ENCODE peak calls at places on chromosome 20, in seven cellular contexts. Z is thoracic aorta, S is brain microvascular endothelial cell, F is astrocyte, H is BJ, R is PC-9, C is Karpas-422. W is an unnamed sample. For H3K27me3 and H3K36me3, the result is how much of the 10 kb centered on the place peaks cover.

GRCh38 chr20:58005581-58006345 is 222.7 kb downstream of the ANKRD60 start:
- DNase-seq in F (no peak), H (no peak), C (no peak), Z (no peak), S (no peak), R (no peak), W (no peak)

GRCh38 chr20:40582531-40582930 is 106.5 kb downstream of the MAFB start:
- DNase-seq in R (no peak), C (no peak), H (no peak), S (no peak), F (no peak), Z (no peak), W (no peak)

GRCh38 chr20:39109933-39110818 is 148.0 kb downstream of the DHX35 start:
- DNase-seq in Z (no peak), S (no peak), H (no peak), R (no peak), F (no peak), C (no peak), W (peak)

GRCh38 chr20:44646023-44646640 is 5.4 kb downstream of the ADA start:
- DNase-seq in R (no peak), C (peak), H (no peak), F (peak), S (peak), Z (no peak), W (peak)

GRCh38 chr20:58117944-58118343 is 110.5 kb downstream of the ANKRD60 start:
- DNase-seq in R (peak), S (peak), Z (no peak), F (peak), H (no peak), C (no peak), W (no peak)

GRCh38 chr20:19510626-19511025 is 247.4 kb upstream of the RIN2 start:
- DNase-seq in F (no peak), C (no peak), H (no peak), S (no peak), Z (no peak), R (no peak), W (no peak)

GRCh38 chr20:52172392-52173047 is 19.1 kb downstream of the ZFP64 start:
- DNase-seq in Z (no peak), R (no peak), H (no peak), F (no peak), S (no peak), C (no peak), W (no peak)

GRCh38 chr20:62357681-62358080 is 9.4 kb downstream of the LAMA5 start:
- DNase-seq in S (no peak), H (no peak), F (no peak), C (no peak), R (no peak), Z (no peak), W (no peak)

GRCh38 chr20:35991142-35991771 is 22.9 kb downstream of the CNBD2 start:
- DNase-seq in S (peak), Z (no peak), C (peak), R (no peak), H (no peak), F (no peak), W (no peak)

GRCh38 chr20:64047046-64047389 is 2.4 kb downstream of the SOX18 start:
- DNase-seq in R (no peak), Z (no peak), S (no peak), F (no peak), H (no peak), C (no peak), W (no peak)

GRCh38 chr20:3312940-3313656 is 74.1 kb upstream of the SLC4A11 start:
- DNase-seq in Z (no peak), R (peak), C (peak), F (peak), H (peak), S (peak), W (no peak)

GRCh38 chr20:41443667-41444066 is 77.0 kb upstream of the EMILIN3 start:
- DNase-seq in R (no peak), F (no peak), H (no peak), Z (no peak), C (no peak), S (no peak), W (no peak)

GRCh38 chr20:44031822-44032582 is 117.3 kb downstream of the TOX2 start:
- DNase-seq in R (no peak), S (no peak), Z (no peak), H (no peak), C (peak), F (no peak), W (peak)

GRCh38 chr20:59723108-59723500 is 118.8 kb downstream of the PHACTR3 start:
- DNase-seq in R (no peak), H (no peak), Z (no peak), C (peak), S (no peak), F (no peak), W (no peak)

GRCh38 chr20:34302312-34302722 is 838 bp downstream of the AHCY start:
- DNase-seq in R (peak), C (no peak), H (no peak), S (peak), Z (no peak), F (peak), W (no peak)

GRCh38 chr20:14568225-14568624 is 230.8 kb upstream of the FLRT3 start:
- DNase-seq in S (no peak), C (no peak), Z (no peak), H (no peak), R (no peak), F (peak), W (no peak)

GRCh38 chr20:63835031-63835858 is 4.2 kb upstream of the ZBTB46 start:
- DNase-seq in Z (peak), H (peak), F (peak), C (no peak), S (peak), R (peak), W (peak)

GRCh38 chr20:11468880-11469279 is 448.8 kb upstream of the BTBD3 start:
- DNase-seq in H (no peak), S (no peak), R (no peak), C (no peak), Z (no peak), F (no peak), W (no peak)

GRCh38 chr20:15618912-15619311 is 954.3 kb downstream of the KIF16B start:
- DNase-seq in C (no peak), H (no peak), S (no peak), F (no peak), R (peak), Z (no peak), W (no peak)

GRCh38 chr20:62835931-62836861 is 19.3 kb downstream of the COL9A3 start:
- DNase-seq in R (no peak), H (no peak), C (no peak), F (no peak), Z (no peak), S (peak), W (peak)

GRCh38 chr20:3398681-3399252 is 8.7 kb downstream of the DNAAF9 start:
- DNase-seq in R (no peak), C (no peak), S (peak), H (no peak), Z (no peak), F (peak), W (no peak)

GRCh38 chr20:52083627-52084232 is 107.8 kb downstream of the ZFP64 start:
- DNase-seq in S (peak), H (no peak), F (peak), C (peak), R (peak), Z (no peak), W (peak)

GRCh38 chr20:8066662-8067061 is 47.1 kb upstream of the TMX4 start:
- DNase-seq in C (no peak), Z (no peak), R (no peak), S (peak), H (no peak), F (no peak), W (no peak)

GRCh38 chr20:18907353-18907752 is 93.8 kb downstream of the SCP2D1 start:
- DNase-seq in C (no peak), Z (no peak), H (no peak), R (no peak), S (no peak), F (no peak), W (no peak)

GRCh38 chr20:57346477-57346876 is 4.6 kb upstream of the RAE1 start:
- DNase-seq in H (peak), S (peak), C (peak), F (peak), R (peak), Z (no peak), W (peak)

GRCh38 chr20:8216375-8217200 is 84.5 kb downstream of the PLCB1 start:
- DNase-seq in R (no peak), Z (no peak), H (no peak), S (no peak), F (no peak), C (no peak), W (no peak)

GRCh38 chr20:62068997-62069396 is 3.3 kb upstream of the TAF4 start:
- DNase-seq in F (no peak), R (no peak), C (no peak), H (no peak), Z (no peak), S (no peak), W (peak)

GRCh38 chr20:54228841-54229240 is 21.0 kb downstream of the PFDN4 start:
- DNase-seq in Z (no peak), F (peak), S (peak), C (no peak), H (no peak), R (peak), W (no peak)

GRCh38 chr20:57738053-57738452 is 28.2 kb upstream of the PMEPA1 start:
- DNase-seq in H (no peak), S (no peak), R (no peak), Z (no peak), F (no peak), C (no peak), W (no peak)

GRCh38 chr20:35237486-35237885 is 11.0 kb downstream of the MMP24 start:
- DNase-seq in R (no peak), F (no peak), S (no peak), C (no peak), H (peak), Z (no peak), W (no peak)

GRCh38 chr20:57378646-57379262 is 12.4 kb upstream of the RBM38 start:
- DNase-seq in F (no peak), C (no peak), R (no peak), Z (no peak), H (no peak), S (no peak), W (no peak)

DNA sequence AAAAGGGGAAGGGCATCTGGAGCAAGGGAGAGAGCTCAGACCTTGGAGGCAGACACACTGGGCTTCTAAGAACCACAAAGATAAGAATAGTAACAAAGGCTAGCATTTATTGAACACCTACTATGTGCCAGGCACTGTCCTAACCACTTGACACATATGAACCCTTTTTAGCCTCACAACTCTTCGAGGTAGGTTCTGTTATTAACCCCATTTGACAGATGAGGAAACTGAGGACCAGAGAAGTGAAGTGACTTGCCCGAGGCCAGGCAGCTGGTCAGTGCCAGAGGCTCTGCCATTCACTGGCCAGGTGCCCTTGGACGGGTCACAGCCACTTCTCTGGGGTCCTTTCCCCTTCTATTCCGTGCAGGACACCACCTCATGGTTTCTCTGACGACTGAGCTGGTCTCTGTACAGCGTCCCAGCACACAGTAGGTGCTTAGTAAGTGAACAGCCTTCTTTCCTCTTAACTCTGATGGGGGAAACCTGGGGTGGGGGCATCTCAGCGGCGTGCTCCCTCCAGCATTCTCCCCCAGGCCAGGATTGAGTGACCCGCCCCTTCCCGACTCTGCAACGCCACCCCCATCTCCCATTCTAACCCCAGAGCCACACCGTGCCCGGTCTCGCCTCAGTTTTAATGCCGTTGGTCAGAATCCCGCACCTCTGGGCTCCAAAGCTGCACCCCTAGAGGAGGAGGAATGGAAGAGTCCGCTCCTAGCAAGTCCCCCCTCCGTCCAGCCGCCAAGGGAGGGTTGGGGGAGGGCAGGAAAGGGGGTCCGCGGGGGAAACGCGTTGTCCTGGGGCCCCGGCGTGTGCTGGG is 55.7 kb downstream of the CD40 start:
- DNase-seq in Z (no peak), F (no peak), S (no peak), C (no peak), R (no peak), H (no peak), W (no peak)
- H3K27me3 ChIP-seq in Z (under half), F (under half), S (under half), C (under half), R (half or more), H (under half), W (under half)

GRCh38 chr20:25622049-25622448 is 1.8 kb downstream of the NANP start:
- DNase-seq in H (no peak), F (no peak), R (no peak), C (no peak), S (no peak), Z (no peak), W (no peak)
- H3K4me3 ChIP-seq in H (no peak), F (peak), R (peak), C (peak), S (no peak), Z (no peak), W (no peak)

DNA sequence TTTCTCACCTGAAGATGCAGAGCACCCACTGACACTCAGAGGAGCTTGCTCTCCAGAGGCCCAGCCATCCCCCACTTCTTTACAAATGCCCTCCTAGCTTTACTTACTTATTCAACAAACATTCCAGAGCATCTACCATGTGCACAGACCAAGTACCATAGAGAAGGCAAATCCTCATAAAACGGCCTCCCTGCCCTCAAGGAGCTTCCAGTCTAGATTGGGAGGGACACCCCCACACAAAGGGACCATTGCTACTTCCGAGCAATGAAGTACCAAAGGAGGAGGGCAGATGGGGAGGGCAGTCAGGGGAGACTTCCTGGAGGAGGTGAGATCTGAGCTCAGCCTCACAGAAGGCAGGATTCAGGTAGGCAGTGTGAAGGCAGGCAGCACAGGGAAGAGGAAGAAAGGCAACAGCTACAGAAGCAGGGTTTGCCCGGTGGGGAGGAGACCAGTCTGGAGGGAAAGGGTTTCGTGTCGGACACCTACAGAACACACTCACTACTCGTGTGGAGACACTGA is 108.0 kb downstream of the ZMYND8 start:
- DNase-seq in F (no peak), H (no peak), C (no peak), R (no peak), S (no peak), Z (no peak), W (no peak)
- H3K36me3 ChIP-seq in F (under half), H (under half), C (half or more), R (half or more), S (half or more), Z (under half), W (under half)

GRCh38 chr20:2037296-2037914 is 43.5 kb upstream of the PDYN start:
- DNase-seq in C (no peak), R (no peak), Z (no peak), F (no peak), S (no peak), H (no peak), W (no peak)

GRCh38 chr20:2038161-2038560 is 44.3 kb upstream of the PDYN start:
- DNase-seq in F (no peak), C (no peak), S (no peak), H (no peak), Z (no peak), R (no peak), W (no peak)

GRCh38 chr20:2026514-2026913 is 32.7 kb upstream of the PDYN start:
- DNase-seq in S (no peak), Z (no peak), R (no peak), H (no peak), C (no peak), F (no peak), W (no peak)

DNA sequence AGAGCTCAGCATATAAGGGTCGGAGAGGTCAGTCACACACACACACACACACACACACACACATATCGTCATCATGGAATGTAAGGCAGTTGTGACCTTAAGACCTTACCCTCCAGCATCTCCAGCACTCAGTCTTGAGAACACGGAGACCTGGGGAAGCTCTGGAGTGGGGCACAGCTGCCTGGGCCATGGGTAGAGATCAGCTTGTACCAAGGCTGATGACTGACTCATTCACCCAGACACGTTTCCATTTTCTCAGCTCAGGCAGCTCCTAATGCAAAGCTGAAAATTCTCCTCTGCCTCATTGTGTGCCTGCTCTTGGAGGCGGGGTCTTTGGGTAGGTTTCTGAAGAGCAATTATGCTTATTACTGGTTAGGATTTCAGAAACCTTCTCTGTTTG is 38.3 kb upstream of the PDYN start:
- DNase-seq in F (no peak), C (no peak), H (no peak), R (no peak), S (no peak), Z (no peak), W (no peak)
- H3K27me3 ChIP-seq in F (under half), C (under half), H (under half), R (half or more), S (under half), Z (under half), W (under half)

GRCh38 chr20:50041238-50041915 is 58.6 kb downstream of the SNAI1 start:
- DNase-seq in H (no peak), C (peak), F (no peak), R (no peak), S (no peak), Z (no peak), W (no peak)
- H3K4me3 ChIP-seq in H (no peak), C (no peak), F (no peak), R (no peak), S (no peak), Z (no peak), W (no peak)

W was measured in H7.